ENCODE peak calls at places on chromosomes 16 and 17, in six cellular contexts. F is heart right ventricle, E is sigmoid colon, Y is mammary epithelial cell, I is IMR-90, O is lung. X is an unnamed sample. For H3K9me3, the result is how much of the 10 kb centered on the place peaks cover.

GRCh38 chr17:31538080-31538762 is 146.7 kb downstream of the RAB11FIP4 start:
- DNase-seq in F (no peak), E (no peak), Y (no peak), I (no peak), O (no peak), X (no peak)

GRCh38 chr16:84451781-84452180 is 52.7 kb downstream of the MEAK7 start:
- DNase-seq in F (no peak), E (peak), Y (no peak), I (no peak), O (no peak), X (no peak)

GRCh38 chr17:48241131-48241591 is 133.6 kb downstream of the SNX11 start:
- DNase-seq in F (peak), E (peak), Y (peak), I (peak), O (peak), X (peak)

GRCh38 chr17:48192321-48192731 is 84.8 kb downstream of the SNX11 start:
- DNase-seq in F (no peak), E (no peak), Y (no peak), I (no peak), O (no peak), X (no peak)

GRCh38 chr17:79064026-79064425 is 10.6 kb upstream of the ENGASE start:
- DNase-seq in F (no peak), E (peak), Y (no peak), I (no peak), O (no peak), X (no peak)

GRCh38 chr16:77660311-77660710 is 62.0 kb upstream of the NUDT7 start:
- DNase-seq in F (no peak), E (no peak), Y (peak), I (peak), O (no peak), X (no peak)

GRCh38 chr17:79088997-79089328 is 14.3 kb downstream of the ENGASE start:
- DNase-seq in F (no peak), E (no peak), Y (no peak), I (no peak), O (no peak), X (no peak)

GRCh38 chr16:23557779-23558330 is 328 bp downstream of the UBFD1 start:
- DNase-seq in F (no peak), E (peak), Y (no peak), I (peak), O (peak), X (no peak)

GRCh38 chr17:32803544-32803943 is 73.4 kb downstream of the MYO1D start:
- DNase-seq in F (no peak), E (no peak), Y (no peak), I (no peak), O (no peak), X (no peak)

GRCh38 chr16:74309789-74310781 is 13.5 kb downstream of the PSMD7 start:
- DNase-seq in F (no peak), E (no peak), Y (peak), I (peak), O (no peak), X (no peak)

GRCh38 chr16:53415504-53415903 is 18.8 kb upstream of the RBL2 start:
- DNase-seq in F (no peak), E (no peak), Y (peak), I (no peak), O (no peak), X (no peak)

GRCh38 chr17:1912146-1912545 is 82.3 kb downstream of the RPA1 start:
- DNase-seq in F (no peak), E (no peak), Y (no peak), I (no peak), O (no peak), X (no peak)

GRCh38 chr16:54657058-54657708 is 273.5 kb upstream of the IRX5 start:
- DNase-seq in F (no peak), E (no peak), Y (peak), I (no peak), O (peak), X (no peak)

GRCh38 chr17:3639981-3640596 is 3.5 kb downstream of the CTNS start:
- DNase-seq in F (no peak), E (no peak), Y (no peak), I (peak), O (no peak), X (no peak)

GRCh38 chr16:25707982-25708583 is 16.3 kb downstream of the HS3ST4 start:
- DNase-seq in F (no peak), E (no peak), Y (peak), I (no peak), O (no peak), X (no peak)

GRCh38 chr16:87365021-87365713 is 18.4 kb downstream of the FBXO31 start:
- DNase-seq in F (no peak), E (no peak), Y (no peak), I (no peak), O (no peak), X (no peak)

GRCh38 chr17:45719335-45720071 is 64.6 kb upstream of the CRHR1 start:
- DNase-seq in F (no peak), E (no peak), Y (peak), I (peak), O (no peak), X (no peak)

GRCh38 chr17:34306466-34306865 is 12.8 kb upstream of the CCL8 start:
- DNase-seq in F (no peak), E (no peak), Y (no peak), I (peak), O (peak), X (no peak)

GRCh38 chr17:48045270-48046001 is 2.7 kb upstream of the NFE2L1 start:
- DNase-seq in F (no peak), E (no peak), Y (peak), I (no peak), O (no peak), X (no peak)

GRCh38 chr16:14307623-14308356 is 236.7 kb downstream of the MRTFB start:
- DNase-seq in F (no peak), E (no peak), Y (peak), I (no peak), O (no peak), X (no peak)

GRCh38 chr17:49409066-49409465 is 5.6 kb downstream of the PHB1 start:
- DNase-seq in F (no peak), E (peak), Y (no peak), I (no peak), O (no peak), X (no peak)

GRCh38 chr16:5378531-5378930 is 280.9 kb upstream of the EEF2KMT start:
- DNase-seq in F (no peak), E (no peak), Y (no peak), I (no peak), O (no peak), X (no peak)

GRCh38 chr17:32323046-32323445 is 18.9 kb downstream of the C17orf75 start:
- DNase-seq in F (no peak), E (no peak), Y (no peak), I (no peak), O (no peak), X (no peak)

GRCh38 chr17:7982171-7982570 is 20.2 kb upstream of the GUCY2D start:
- DNase-seq in F (no peak), E (peak), Y (peak), I (peak), O (no peak), X (no peak)

DNA sequence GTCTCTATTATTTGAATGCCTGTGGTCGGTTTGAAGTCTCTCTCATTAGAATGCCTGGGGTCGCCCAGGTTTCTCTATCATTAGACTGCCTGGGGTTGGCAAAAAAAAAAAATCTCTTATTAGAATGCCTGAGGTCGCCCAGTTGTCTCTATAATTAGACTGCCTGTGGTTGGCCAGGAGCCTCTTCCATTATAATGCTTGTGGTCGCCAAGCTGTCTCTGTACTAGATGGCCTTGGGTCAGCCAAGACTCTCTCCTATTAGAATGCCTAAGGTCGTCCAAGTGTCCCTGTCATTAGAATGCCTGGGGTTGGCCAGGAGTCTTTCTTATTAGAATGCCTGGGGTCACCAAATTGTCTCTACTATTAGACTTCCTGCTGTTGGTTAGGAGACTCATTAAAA is 2228.4 kb downstream of the TP53TG3F start:
- DNase-seq in F (no peak), E (no peak), Y (no peak), I (no peak), O (no peak), X (no peak)
- H3K9me3 ChIP-seq in F (under half), E (under half), Y (under half), I (under half), O (under half), X (under half)

GRCh38 chr16:35181422-35182030 is 1722.1 kb downstream of the TP53TG3F start:
- DNase-seq in F (no peak), E (no peak), Y (no peak), I (no peak), O (no peak), X (no peak)
- H3K9me3 ChIP-seq in F (under half), E (under half), Y (under half), I (under half), O (under half), X (under half)

DNA sequence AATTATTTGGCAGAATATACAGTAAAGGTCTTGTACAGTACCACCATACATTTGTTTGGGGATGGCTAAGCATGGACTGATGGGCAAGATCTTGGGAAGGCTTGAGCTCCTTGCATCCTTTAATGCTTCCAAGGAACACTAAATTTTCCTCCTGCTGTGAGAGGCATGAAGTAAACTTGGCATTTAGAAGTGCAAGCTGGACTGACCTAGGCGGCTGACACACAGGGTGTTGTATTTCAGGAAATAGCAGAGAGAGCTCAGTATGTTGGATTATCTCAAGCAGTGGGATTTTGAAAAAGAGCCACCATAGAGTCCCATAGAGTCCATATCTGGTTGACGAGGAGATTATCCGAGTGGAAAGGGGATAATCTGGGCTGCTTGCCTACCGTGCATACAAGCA is 2137.1 kb downstream of the TP53TG3F start:
- DNase-seq in F (no peak), E (no peak), Y (no peak), I (no peak), O (no peak), X (no peak)
- H3K9me3 ChIP-seq in F (under half), E (under half), Y (under half), I (under half), O (under half), X (under half)

DNA sequence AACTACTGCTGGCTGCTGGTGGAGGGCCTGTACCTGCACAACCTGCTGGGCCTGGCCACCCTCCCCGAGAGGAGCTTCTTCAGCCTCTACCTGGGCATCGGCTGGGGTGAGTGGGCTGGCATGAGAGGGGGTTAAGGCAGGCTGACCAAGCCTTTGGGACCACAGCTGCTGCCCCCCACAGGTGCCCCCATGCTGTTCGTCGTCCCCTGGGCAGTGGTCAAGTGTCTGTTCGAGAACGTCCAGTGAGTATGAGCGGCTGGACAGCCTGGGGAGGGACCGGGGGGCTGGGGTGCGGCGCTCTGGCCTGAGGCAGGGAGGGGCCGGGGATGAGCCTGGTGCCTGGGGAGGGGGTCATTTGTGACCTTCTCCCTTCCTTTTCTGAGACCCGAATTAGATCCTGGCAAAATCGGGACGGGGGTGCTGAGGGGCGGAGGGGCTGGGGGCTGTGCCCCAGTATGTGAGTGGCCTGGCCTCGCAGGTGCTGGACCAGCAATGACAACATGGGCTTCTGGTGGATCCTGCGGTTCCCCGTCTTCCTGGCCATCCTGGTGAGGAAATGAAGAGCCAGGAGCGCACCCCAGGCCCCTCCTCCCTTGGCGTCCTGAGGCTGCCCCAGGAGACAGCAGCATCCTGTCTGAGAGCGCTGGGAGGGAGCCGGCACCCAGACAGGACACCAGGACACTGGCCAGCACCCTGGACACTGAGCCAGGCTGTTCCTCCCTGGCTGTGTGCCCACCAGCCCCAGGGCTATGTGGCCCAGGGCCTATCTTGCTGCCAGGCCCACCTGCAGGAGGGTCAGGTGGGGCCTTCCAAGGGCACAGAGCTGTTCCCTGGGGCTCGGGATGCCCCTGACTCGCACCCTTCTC is 8.0 kb downstream of the GCGR start:
- DNase-seq in F (no peak), E (no peak), Y (no peak), I (no peak), O (no peak), X (no peak)
- H3K9me3 ChIP-seq in F (under half), E (under half), Y (under half), I (under half), O (under half), X (under half)

GRCh38 chr17:13025264-13025627 is 7.4 kb upstream of the ELAC2 start:
- DNase-seq in F (no peak), E (no peak), Y (no peak), I (no peak), O (no peak), X (no peak)
- H3K9me3 ChIP-seq in F (under half), E (under half), Y (under half), I (under half), O (under half), X (under half)

DNA sequence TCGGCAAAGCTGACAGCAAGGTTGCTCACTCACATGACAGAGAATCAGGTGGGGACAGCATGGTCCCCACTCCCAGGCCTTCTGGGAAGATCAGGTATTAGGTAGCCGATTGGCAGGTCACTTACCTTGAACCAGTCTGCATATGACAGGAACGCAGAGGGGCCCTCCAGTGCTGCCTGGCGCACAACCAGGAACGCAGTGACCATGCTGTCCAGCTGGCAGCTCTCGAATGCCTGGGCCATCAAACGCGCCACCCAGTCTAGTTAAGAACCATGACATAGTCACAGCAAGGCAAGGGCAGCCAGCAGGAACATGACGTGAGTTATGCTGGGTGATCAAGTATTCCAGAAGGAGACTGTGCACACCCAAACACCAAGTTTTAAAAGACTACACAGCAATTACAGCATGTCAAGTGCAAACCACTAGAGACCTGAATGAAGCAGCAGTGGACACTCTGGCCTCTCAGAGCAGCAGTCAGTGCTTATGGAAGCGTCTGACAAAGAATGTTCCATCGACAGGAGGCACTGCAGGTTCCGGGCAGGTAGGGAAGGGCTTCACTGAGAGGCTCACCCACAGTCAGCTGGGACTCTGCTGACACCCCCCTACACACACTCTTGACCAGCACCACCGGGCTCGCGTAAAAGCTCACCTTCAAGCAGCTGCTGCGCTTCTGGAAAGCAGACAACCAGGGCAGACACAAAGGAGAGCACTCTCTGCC is 25.0 kb downstream of the FANCA start:
- DNase-seq in F (peak), E (no peak), Y (no peak), I (no peak), O (no peak), X (no peak)
- H3K9me3 ChIP-seq in F (under half), E (under half), Y (under half), I (under half), O (under half), X (under half)

DNA sequence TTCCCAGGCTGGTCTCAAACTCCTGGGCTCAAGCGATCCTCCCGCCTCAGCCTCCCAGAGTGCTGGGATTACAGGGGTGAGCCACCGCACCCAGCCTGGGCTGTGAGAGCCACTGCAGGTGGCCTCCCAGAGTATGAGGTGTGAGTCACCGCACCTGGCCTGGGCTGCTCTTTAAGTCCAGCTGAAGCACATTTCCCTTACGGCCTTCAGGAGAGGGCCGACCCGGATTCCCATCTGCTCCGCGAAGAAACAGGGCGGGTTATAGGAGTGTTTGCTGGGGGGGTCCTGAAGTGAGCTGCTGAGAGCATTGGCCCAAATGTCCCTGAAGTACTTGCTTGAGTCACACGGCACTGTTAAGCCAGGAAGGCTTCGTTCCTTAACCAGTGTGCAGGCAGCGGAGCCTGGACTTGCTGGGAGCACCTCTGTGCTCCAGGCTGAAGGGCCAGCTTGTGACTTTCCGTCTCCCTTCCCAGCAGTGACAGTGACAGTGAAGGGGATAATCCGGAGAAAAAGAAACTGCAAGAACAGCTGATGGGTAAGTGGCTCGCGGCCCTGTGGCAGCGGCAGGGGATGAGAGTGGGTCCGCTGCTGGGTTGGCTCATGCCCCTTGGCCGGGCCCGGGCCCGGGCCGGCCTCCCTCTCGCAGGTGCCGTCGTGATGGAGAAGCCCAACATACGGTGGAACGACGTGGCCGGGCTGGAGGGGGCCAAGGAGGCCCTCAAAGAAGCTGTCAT is 7.2 kb downstream of the VPS4A start:
- DNase-seq in F (no peak), E (no peak), Y (no peak), I (no peak), O (no peak), X (no peak)
- H3K9me3 ChIP-seq in F (under half), E (under half), Y (under half), I (under half), O (under half), X (under half)

GRCh38 chr17:5100832-5101231 is 10.8 kb downstream of the ZNF232 start:
- DNase-seq in F (no peak), E (no peak), Y (no peak), I (no peak), O (no peak), X (no peak)
- H3K9me3 ChIP-seq in F (under half), E (under half), Y (under half), I (half or more), O (under half), X (under half)

DNA sequence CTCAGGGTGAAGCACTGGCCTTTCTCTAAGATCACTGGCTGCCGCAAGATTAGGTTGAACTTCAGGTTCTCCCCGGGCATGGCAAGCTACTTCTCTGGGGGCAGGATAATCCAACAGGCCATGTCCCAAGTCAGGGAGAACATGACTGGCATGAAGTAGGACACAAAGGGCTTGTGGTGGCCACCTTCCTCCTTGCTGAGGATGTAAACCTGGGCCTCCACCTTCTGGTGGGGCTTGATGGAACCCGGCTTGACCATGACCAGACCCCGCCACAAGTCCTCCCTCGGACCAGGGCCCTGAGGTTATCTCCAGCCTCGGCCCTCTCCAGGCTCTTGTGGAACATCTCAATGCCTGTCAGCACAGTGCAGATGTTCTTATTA is 211.1 kb upstream of the WSB1 start:
- DNase-seq in F (no peak), E (no peak), Y (no peak), I (no peak), O (no peak), X (no peak)
- H3K9me3 ChIP-seq in F (under half), E (under half), Y (under half), I (under half), O (under half), X (under half)

X was measured in uterus.